ENCODE peak calls at places on chromosomes 7 and 10, in four cellular contexts. K is GM23338, S is fibroblast of lung, X is heart right ventricle. T is an unnamed sample.
A peak's percentile ranks its signal among the peaks of the same experiment; 100 is the strongest.

GRCh38 chr7:16668049-16668858 is 22.3 kb downstream of the BZW2 start:
- DNase-seq in S (peak; percentile 100), X (peak; percentile 33), K (peak; percentile 40), T (peak; percentile 99)

GRCh38 chr7:83599131-83599530 is 49.8 kb downstream of the SEMA3E start:
- DNase-seq in X (no peak), K (no peak), S (no peak), T (no peak)

GRCh38 chr10:43284341-43284910 is 17.6 kb upstream of the RASGEF1A start:
- DNase-seq in K (peak; percentile 76), S (no peak), X (no peak), T (no peak)

GRCh38 chr7:121075952-121076349 is 87.4 kb downstream of the CPED1 start:
- DNase-seq in S (no peak), X (no peak), K (no peak), T (no peak)

GRCh38 chr7:155610633-155611193 is 33.7 kb upstream of the RBM33 start:
- DNase-seq in K (no peak), X (no peak), S (no peak), T (no peak)

GRCh38 chr10:36469585-36469984 is 655.8 kb upstream of the ANKRD30A start:
- DNase-seq in K (no peak), S (peak; percentile 75), X (no peak), T (no peak)

GRCh38 chr10:24153016-24153415 is 55.9 kb upstream of the KIAA1217 start:
- DNase-seq in S (peak; percentile 53), X (no peak), K (no peak), T (no peak)

GRCh38 chr7:76149847-76150691 is 51.6 kb upstream of the SRRM3 start:
- DNase-seq in K (peak; percentile 14), S (no peak), X (peak; percentile 18), T (no peak)

GRCh38 chr10:97736403-97736901 is 476 bp upstream of the ZFYVE27 start:
- DNase-seq in X (no peak), K (no peak), S (no peak), T (no peak)

GRCh38 chr7:105648561-105649401 is 67.5 kb upstream of the EFCAB10 start:
- DNase-seq in S (peak; percentile 13), K (no peak), X (no peak), T (no peak)

GRCh38 chr10:89525556-89525955 is 9.8 kb downstream of the SLC16A12 start:
- DNase-seq in S (no peak), X (no peak), K (no peak), T (no peak)

GRCh38 chr7:28739826-28740225 is 218.3 kb downstream of the TRIL start:
- DNase-seq in S (no peak), X (no peak), K (no peak), T (no peak)

GRCh38 chr10:122306744-122307143 is 35.6 kb downstream of the BTBD16 start:
- DNase-seq in S (no peak), X (no peak), K (no peak), T (no peak)

GRCh38 chr7:4245135-4245865 is 436.8 kb upstream of the FOXK1 start:
- DNase-seq in X (no peak), S (no peak), K (no peak), T (no peak)

GRCh38 chr7:45469103-45469502 is 105.1 kb upstream of the ADCY1 start:
- DNase-seq in X (no peak), S (peak; percentile 77), K (no peak), T (no peak)

GRCh38 chr7:129169171-129169643 is 19.2 kb upstream of the SMO start:
- DNase-seq in X (peak; percentile 68), S (peak; percentile 53), K (peak; percentile 82), T (no peak)

GRCh38 chr10:48245977-48246376 is 28.5 kb downstream of the FRMPD2 start:
- DNase-seq in K (no peak), S (no peak), X (no peak), T (no peak)

GRCh38 chr7:39825391-39825790 is 124.7 kb upstream of the CDK13 start:
- DNase-seq in X (no peak), K (no peak), S (no peak), T (no peak)

GRCh38 chr10:104688251-104688650 is 47.2 kb downstream of the SORCS3 start:
- DNase-seq in K (peak; percentile 6), S (peak; percentile 3), X (no peak), T (no peak)

GRCh38 chr7:157309990-157310668 is 26.7 kb upstream of the DNAJB6 start:
- DNase-seq in X (no peak), K (peak; percentile 95), S (peak; percentile 98), T (peak; percentile 94)

GRCh38 chr7:79880312-79880711 is 254.3 kb upstream of the GNAI1 start:
- DNase-seq in S (no peak), X (no peak), K (no peak), T (no peak)

GRCh38 chr7:32062150-32062549 is 8.1 kb downstream of the PDE1C start:
- DNase-seq in K (peak; percentile 87), X (peak; percentile 51), S (peak; percentile 35), T (no peak)

GRCh38 chr7:4286281-4286680 is 395.8 kb upstream of the FOXK1 start:
- DNase-seq in S (no peak), X (no peak), K (peak; percentile 34), T (no peak)

GRCh38 chr10:49700997-49701396 is 21.5 kb downstream of the C10orf53 start:
- DNase-seq in K (peak; percentile 80), S (no peak), X (no peak), T (no peak)

GRCh38 chr10:67839957-67840356 is 2.0 kb upstream of the DNAJC12 start:
- DNase-seq in X (no peak), S (peak; percentile 53), K (no peak), T (no peak)

GRCh38 chr10:67837519-67838314 is at the start of gene DNAJC12:
- DNase-seq in K (peak; percentile 65), X (no peak), S (peak; percentile 65), T (no peak)

GRCh38 chr10:67836491-67836890 is 1.5 kb downstream of the DNAJC12 start:
- DNase-seq in X (no peak), K (no peak), S (no peak), T (no peak)

GRCh38 chr10:67834375-67834774 is 3.6 kb downstream of the DNAJC12 start:
- DNase-seq in K (no peak), S (no peak), X (no peak), T (no peak)

DNA sequence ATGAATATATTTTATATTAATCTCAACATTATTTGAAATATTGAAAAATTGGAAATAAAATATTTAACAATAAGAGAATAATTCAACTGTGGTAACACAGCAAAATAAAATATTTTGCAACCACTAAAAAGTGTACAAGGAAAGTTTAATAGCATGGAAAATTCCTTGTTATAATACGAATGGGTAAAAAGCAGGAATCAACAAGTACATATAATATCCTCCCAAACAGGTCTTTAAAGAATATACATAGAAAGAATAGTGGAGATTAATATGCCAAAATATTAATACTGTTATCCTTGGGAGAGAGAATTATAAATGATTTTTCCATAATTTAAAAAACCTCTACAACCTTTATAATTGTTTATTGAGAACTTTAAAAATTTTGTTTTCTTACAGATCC is 1.0 kb downstream of the DNAJC12 start:
- DNase-seq in X (no peak), K (no peak), S (no peak), T (no peak)
- H3K4me3 ChIP-seq in X (peak overlapping the region; percentile 50), K (no peak overlapping the region), S (no peak overlapping the region), T (no peak overlapping the region)

GRCh38 chr10:60734226-60734625 is 44.1 kb upstream of the CDK1 start:
- DNase-seq in S (no peak), K (no peak), X (no peak), T (no peak)
- H3K27me3 ChIP-seq in S (peaks cover 31% of the 10 kb centered on the region), K (peaks cover 11% of the 10 kb centered on the region), X (peaks cover 77% of the 10 kb centered on the region), T (peaks cover 35% of the 10 kb centered on the region)

DNA sequence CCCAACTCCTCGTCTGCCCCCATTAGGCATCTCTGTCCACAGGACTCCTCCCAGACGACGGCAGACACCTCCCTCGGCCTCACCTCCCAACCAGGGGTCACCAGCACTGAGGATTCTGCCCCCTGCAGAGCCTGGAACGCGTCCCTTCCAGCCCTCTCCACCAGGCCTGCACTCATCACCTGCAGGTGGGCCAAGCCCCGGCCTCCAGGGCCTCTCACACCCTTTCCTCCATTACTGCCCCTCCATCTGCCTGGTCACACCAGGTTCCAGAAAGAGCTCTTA is 42.7 kb upstream of the PDGFA start:
- DNase-seq in S (no peak), X (no peak), K (no peak), T (no peak)
- TF ChIP-seq CTCF in S (no peak), X (no peak), K (no peak), T (no peak)

GRCh38 chr10:132858121-132859081 is 72.5 kb upstream of the NKX6-2 start:
- DNase-seq in S (no peak), K (peak; percentile 24), X (peak; percentile 8), T (no peak)
- H3K4me3 ChIP-seq in S (no peak overlapping the region), K (no peak overlapping the region), X (no peak overlapping the region), T (no peak overlapping the region)

GRCh38 chr7:122425731-122426130 is 121.2 kb upstream of the FEZF1 start:
- DNase-seq in K (no peak), X (no peak), S (peak; percentile 16), T (no peak)

GRCh38 chr7:122423591-122423990 is 119.0 kb upstream of the FEZF1 start:
- DNase-seq in K (no peak), X (no peak), S (no peak), T (no peak)
- H3K27me3 ChIP-seq in K (no peaks in the 10 kb centered on the region), X (no peaks in the 10 kb centered on the region), S (no peaks in the 10 kb centered on the region), T (no peaks in the 10 kb centered on the region)

DNA sequence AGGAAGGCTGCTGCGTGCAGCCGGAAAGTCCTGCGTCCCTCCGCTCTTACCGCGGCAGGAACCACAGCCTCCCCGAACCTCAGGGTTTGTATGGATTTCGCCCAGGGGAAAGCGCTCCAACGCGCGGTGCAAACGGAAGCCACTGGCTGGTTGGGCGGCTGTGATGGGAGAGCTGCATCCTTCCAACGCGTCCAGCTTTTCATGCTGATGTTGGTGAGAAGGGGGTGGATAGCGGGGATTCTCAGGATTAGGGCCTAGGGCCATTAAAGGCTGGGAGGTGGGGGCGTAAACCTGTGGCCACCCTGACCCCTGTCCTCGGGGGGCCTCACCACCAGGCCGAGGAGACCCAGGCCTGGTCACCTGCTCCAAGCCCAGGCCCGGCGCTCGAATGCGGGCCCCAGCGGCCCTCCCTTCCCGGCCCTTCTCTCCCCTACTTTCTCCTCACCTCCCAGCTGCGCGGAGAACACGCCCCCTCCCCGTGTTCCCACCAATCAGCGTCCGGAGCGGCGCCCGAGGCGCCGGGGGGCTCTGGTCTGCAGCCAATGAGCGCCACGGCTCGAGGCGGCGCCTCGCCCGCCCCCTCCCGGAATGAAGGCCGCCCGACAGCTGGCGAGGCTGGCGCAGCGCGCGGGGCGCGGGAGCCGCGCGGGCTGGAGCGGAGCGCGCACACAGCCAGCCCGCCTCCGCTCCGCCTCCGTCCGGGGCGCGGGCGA is 458 bp upstream of the NANOS1 start:
- DNase-seq in K (peak; percentile 94), X (peak; percentile 92), S (peak; percentile 82), T (peak; percentile 29)
- TF ChIP-seq CTCF in K (peak; percentile 9), X (peak; percentile 46), S (no peak), T (peak; percentile 4)

T was measured in BJ.